ENCODE peak calls at places on chromosome 21, in four cellular contexts. N is upper lobe of left lung, O is GM12878, G is K562. L is an unnamed sample.

GRCh38 chr21:41924355-41924754 is 29.5 kb downstream of the C2CD2 start:
- ATAC-seq in N (peak; percentile 7), O (no peak), G (no peak), L (peak; percentile 18)

GRCh38 chr21:42232176-42232825 is 13.4 kb downstream of the ABCG1 start:
- ATAC-seq in O (peak; percentile 13), G (no peak), N (no peak), L (no peak)

GRCh38 chr21:46442938-46443337 is 15.8 kb upstream of the DIP2A start:
- ATAC-seq in O (no peak), N (no peak), G (no peak), L (no peak)

GRCh38 chr21:33433425-33434114 is 30.4 kb downstream of the IFNGR2 start:
- ATAC-seq in O (peak; percentile 4), G (no peak), N (peak; percentile 73), L (no peak)

GRCh38 chr21:42209801-42210479 is 9.0 kb upstream of the ABCG1 start:
- ATAC-seq in G (no peak), O (no peak), N (no peak), L (no peak)

GRCh38 chr21:32381571-32381970 is 11.2 kb downstream of the URB1 start:
- ATAC-seq in O (no peak), N (no peak), G (no peak), L (no peak)

GRCh38 chr21:25462517-25462971 is 144.7 kb downstream of the MRPL39 start:
- ATAC-seq in N (no peak), O (peak; percentile 70), G (no peak), L (no peak)

GRCh38 chr21:29524055-29524454 is 225.3 kb downstream of the BACH1 start:
- ATAC-seq in N (peak; percentile 75), O (no peak), G (no peak), L (peak; percentile 85)

GRCh38 chr21:41778974-41779600 is 12.2 kb upstream of the RIPK4 start:
- ATAC-seq in G (peak; percentile 12), N (no peak), O (peak; percentile 41), L (no peak)

GRCh38 chr21:17554619-17555472 is 42.0 kb downstream of the CXADR start:
- ATAC-seq in O (peak; percentile 32), N (peak; percentile 36), G (no peak), L (no peak)

GRCh38 chr21:41848533-41848932 is 30.6 kb downstream of the PRDM15 start:
- ATAC-seq in G (no peak), N (no peak), O (no peak), L (no peak)

GRCh38 chr21:27571706-27572105 is 604.8 kb upstream of the ADAMTS5 start:
- ATAC-seq in G (no peak), N (no peak), O (no peak), L (no peak)

GRCh38 chr21:41152149-41152548 is 15.8 kb upstream of the BACE2 start:
- ATAC-seq in N (no peak), G (no peak), O (no peak), L (no peak)

GRCh38 chr21:34965200-34966174 is 83.6 kb downstream of the RUNX1 start:
- ATAC-seq in G (no peak), N (no peak), O (no peak), L (no peak)

GRCh38 chr21:33259995-33260394 is 6.2 kb upstream of the IL10RB start:
- ATAC-seq in N (no peak), G (no peak), O (no peak), L (no peak)

GRCh38 chr21:32087452-32087851 is 191.4 kb downstream of the MIS18A start:
- ATAC-seq in N (no peak), G (no peak), O (no peak), L (no peak)

GRCh38 chr21:17370263-17370662 is 142.6 kb upstream of the CXADR start:
- ATAC-seq in O (no peak), G (no peak), N (peak; percentile 50), L (no peak)

GRCh38 chr21:16258834-16259611 is 529.2 kb downstream of the USP25 start:
- ATAC-seq in G (no peak), O (no peak), N (no peak), L (no peak)

GRCh38 chr21:16264314-16264713 is 534.5 kb downstream of the USP25 start:
- ATAC-seq in O (no peak), N (peak; percentile 85), G (no peak), L (peak; percentile 46)

DNA sequence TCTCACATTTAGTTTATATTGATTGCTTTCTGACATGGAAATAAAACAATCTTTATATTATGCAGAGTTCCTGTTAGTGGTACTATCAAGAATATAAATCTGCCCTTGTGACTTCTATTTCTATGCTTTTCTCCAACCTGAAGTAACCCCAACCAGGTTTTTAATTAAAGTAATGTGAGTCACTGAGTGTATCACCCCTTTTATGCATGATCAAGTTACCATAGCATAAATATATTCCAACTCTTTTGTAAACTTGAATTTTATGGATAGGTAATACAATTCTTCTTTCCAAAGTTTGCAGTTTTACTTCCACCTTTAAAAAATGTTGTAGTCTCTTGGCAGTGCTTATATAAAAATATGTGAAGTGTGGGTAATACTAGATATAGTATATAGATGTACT is 532.3 kb downstream of the USP25 start:
- ATAC-seq in N (no peak), G (no peak), O (no peak), L (no peak)
- TF ChIP-seq EP300 in N (no peak), G (no peak), O (no peak), L (no peak)

DNA sequence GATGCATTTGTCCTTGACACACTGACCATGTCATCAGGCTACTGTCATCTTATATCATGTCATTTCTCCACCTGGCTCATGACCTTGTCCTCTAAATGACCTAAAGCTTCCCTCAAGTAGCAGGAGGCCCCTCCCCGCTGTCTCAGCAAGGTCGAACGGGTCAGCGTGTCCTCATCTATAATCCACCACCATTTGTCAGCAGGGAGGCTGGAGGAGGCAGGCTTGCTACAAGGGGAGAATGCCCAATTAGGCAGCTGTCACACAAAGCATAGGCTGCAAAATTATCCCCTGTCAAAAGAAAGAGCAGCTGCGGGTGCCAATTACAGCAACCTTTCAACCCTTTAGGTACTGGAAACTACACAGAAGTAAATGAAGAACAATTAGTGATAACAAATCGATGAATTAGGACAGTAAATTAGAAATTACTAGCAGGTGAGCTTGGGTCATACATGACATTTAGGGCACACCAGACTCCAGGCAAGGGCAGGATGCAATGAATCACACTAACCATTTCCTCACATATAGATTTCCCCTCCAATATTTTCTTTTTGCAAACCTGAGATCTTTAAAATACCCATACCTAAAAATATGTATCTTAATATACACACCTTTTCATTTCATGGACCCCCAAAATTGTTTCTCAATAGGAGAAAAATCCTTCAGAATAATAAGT is 61.2 kb downstream of the NRIP1 start:
- ATAC-seq in O (no peak), N (no peak), G (no peak), L (no peak)
- H3K4me1 ChIP-seq in O (peaks cover 8% of the 10 kb centered on the region), N (peaks cover 17% of the 10 kb centered on the region), G (no peaks in the 10 kb centered on the region), L (peaks cover 7% of the 10 kb centered on the region)

GRCh38 chr21:16285646-16286223 is 556.0 kb downstream of the USP25 start:
- ATAC-seq in N (no peak), G (no peak), O (no peak), L (no peak)
- TF ChIP-seq EP300 in N (no peak), G (no peak), O (no peak), L (no peak)

GRCh38 chr21:43346551-43346950 is 80.4 kb downstream of the SIK1 start:
- ATAC-seq in N (no peak), O (no peak), G (no peak), L (no peak)
- H3K4me1 ChIP-seq in N (peaks cover 30% of the 10 kb centered on the region), O (no peaks in the 10 kb centered on the region), G (peaks cover 41% of the 10 kb centered on the region), L (no peaks in the 10 kb centered on the region)

DNA sequence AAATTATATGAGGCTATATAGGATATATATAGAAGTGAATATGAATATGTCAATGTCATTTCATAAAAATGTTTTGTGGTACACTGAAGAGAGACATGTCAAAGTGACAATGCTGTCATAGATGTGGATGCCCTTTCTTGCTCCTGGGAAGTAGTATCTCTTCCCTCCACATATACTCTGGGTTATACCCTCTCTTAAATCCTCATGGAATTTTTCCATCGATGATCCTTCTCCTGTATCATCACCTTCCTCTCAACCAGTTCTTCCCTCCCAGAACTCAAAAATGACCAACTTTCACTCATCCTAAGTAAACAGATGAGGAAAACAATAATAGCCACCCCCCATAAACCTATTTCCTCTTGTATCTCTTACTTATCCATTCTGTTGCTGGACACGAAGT is 351.5 kb downstream of the USP25 start:
- ATAC-seq in N (no peak), O (no peak), G (no peak), L (no peak)
- TF ChIP-seq EP300 in N (no peak), O (no peak), G (no peak), L (no peak)

GRCh38 chr21:45322960-45323461 is 35.3 kb upstream of the POFUT2 start:
- ATAC-seq in N (peak; percentile 21), O (no peak), G (no peak), L (no peak)

GRCh38 chr21:45326169-45326833 is 38.6 kb upstream of the POFUT2 start:
- ATAC-seq in G (no peak), O (peak; percentile 73), N (no peak), L (no peak)

GRCh38 chr21:45325206-45326168 is 37.8 kb upstream of the POFUT2 start:
- ATAC-seq in N (no peak), O (peak; percentile 59), G (no peak), L (no peak)

GRCh38 chr21:45323487-45324380 is 36.0 kb upstream of the POFUT2 start:
- ATAC-seq in N (no peak), G (no peak), O (no peak), L (no peak)

DNA sequence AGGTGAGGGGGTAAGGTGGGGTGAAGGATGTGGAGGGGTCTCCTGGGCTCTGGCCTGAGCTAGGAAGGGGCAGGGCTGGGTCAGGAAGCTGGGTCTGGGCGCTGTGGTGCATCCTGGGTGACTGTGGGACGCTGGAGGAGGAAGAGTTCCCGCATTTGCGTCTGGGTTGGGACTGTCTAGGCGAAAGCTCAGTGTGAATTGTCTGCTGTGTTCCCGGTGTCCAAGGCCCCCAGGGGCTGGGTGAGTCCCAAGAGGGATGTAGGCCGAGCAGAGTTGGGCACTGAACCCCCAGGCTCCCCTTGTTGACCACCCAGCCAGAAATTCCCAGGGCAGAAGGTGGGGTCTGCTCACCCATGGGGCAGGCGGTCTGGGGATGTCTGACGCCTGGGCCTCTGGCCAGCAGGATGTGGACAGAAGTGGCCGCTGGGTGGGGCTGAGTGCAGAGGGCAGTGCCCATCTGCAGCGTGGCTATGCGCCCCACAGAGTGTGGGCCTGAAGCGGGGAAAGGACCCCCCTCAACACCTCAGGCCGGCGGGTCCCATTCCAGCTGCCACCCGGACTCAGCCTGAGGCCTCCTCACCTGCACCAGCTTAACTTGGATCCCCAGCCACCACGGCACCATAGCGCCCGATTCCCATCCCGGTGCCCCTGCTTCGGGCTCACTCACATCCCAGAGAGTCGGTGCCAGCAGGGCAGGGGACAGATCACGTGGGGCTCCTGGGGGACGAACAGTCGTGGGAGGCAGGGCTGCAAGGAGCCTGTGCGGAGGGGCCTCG is 36.9 kb upstream of the POFUT2 start:
- ATAC-seq in O (no peak), G (no peak), N (no peak), L (no peak)
- H3K4me1 ChIP-seq in O (peaks cover 21% of the 10 kb centered on the region), G (peaks cover 79% of the 10 kb centered on the region), N (peaks cover 65% of the 10 kb centered on the region), L (peaks cover 69% of the 10 kb centered on the region)

GRCh38 chr21:37458669-37459276 is 92.2 kb downstream of the DYRK1A start:
- ATAC-seq in G (peak; percentile 5), O (no peak), N (peak; percentile 38), L (no peak)
- TF ChIP-seq EP300 in G (no peak), O (no peak), N (no peak), L (no peak)

L was measured in gastroesophageal sphincter.